ENCODE peak calls at places on chromosomes 12 and 14, in nine cellular contexts. W is SJSA1; Q is gastrocnemius medialis; I is hepatocyte; L is CD4-positive, CD25-positive, alpha-beta regulatory T cell; K is cardiac muscle cell; A is CD4-positive, alpha-beta memory T cell; X is MM.1S; U is mesenchymal stem cell. F is an unnamed sample.

GRCh38 chr14:100531591-100532121 is 55.6 kb downstream of the BEGAIN start:
- DNase-seq in Q (peak; percentile 1), X (no peak), K (no peak), I (peak; percentile 3), L (no peak), U (no peak), W (no peak), A (peak; percentile 12), F (peak; percentile 61)

GRCh38 chr14:91349481-91350074 is 68.0 kb downstream of the CCDC88C start:
- DNase-seq in K (no peak), X (peak; percentile 81), U (no peak), L (peak; percentile 87), W (no peak), A (peak; percentile 95), I (no peak), Q (no peak), F (no peak)

GRCh38 chr12:11635341-11635740 is 14.1 kb upstream of the ETV6 start:
- DNase-seq in U (no peak), X (no peak), I (no peak), L (no peak), Q (no peak), K (no peak), A (no peak), W (no peak), F (no peak)

GRCh38 chr14:100855256-100855930 is 29.5 kb downstream of the MEG3 start:
- DNase-seq in X (no peak), U (no peak), L (no peak), W (no peak), K (no peak), Q (no peak), A (no peak), I (no peak), F (no peak)

GRCh38 chr12:65313704-65314317 is 35.3 kb downstream of the MSRB3 start:
- DNase-seq in I (no peak), K (peak; percentile 53), Q (no peak), A (no peak), U (peak; percentile 43), L (no peak), X (peak; percentile 15), W (no peak), F (no peak)

GRCh38 chr12:62919827-62920226 is 15.1 kb downstream of the PPM1H start:
- DNase-seq in K (peak; percentile 18), X (no peak), L (no peak), I (no peak), Q (peak; percentile 56), U (no peak), A (no peak), W (no peak), F (no peak)

GRCh38 chr12:85968606-85969005 is 94.5 kb downstream of the NTS start:
- DNase-seq in L (no peak), I (no peak), W (no peak), X (no peak), K (no peak), A (no peak), Q (no peak), U (no peak), F (no peak)

GRCh38 chr14:65958664-65959562 is 527.3 kb upstream of the CCDC196 start:
- DNase-seq in A (no peak), U (peak; percentile 32), I (peak; percentile 42), X (peak; percentile 11), W (no peak), L (peak; percentile 73), K (peak; percentile 50), Q (no peak), F (no peak)

GRCh38 chr14:34181308-34181707 is 230.4 kb upstream of the EGLN3 start:
- DNase-seq in W (no peak), L (no peak), U (no peak), K (no peak), X (no peak), A (no peak), I (no peak), Q (no peak), F (no peak)

GRCh38 chr14:53055003-53055402 is 98.1 kb downstream of the DDHD1 start:
- DNase-seq in K (peak; percentile 73), A (no peak), L (peak; percentile 67), W (no peak), U (peak; percentile 65), X (peak; percentile 18), Q (no peak), I (peak; percentile 55), F (no peak)

GRCh38 chr12:8088574-8088973 is 6.5 kb downstream of the NECAP1 start:
- DNase-seq in X (peak; percentile 52), A (peak; percentile 65), I (no peak), K (no peak), W (no peak), Q (no peak), U (no peak), L (peak; percentile 74), F (no peak)

GRCh38 chr12:2302711-2303255 is 250.0 kb downstream of the CACNA1C start:
- DNase-seq in U (no peak), A (no peak), X (no peak), W (no peak), Q (no peak), K (no peak), I (no peak), L (no peak), F (no peak)

GRCh38 chr12:127711108-127711507 is 555.9 kb upstream of the TMEM132C start:
- DNase-seq in L (no peak), A (no peak), U (no peak), I (no peak), Q (no peak), X (no peak), K (no peak), W (no peak), F (no peak)

GRCh38 chr12:9745191-9745590 is 12.3 kb upstream of the CLECL1 start:
- DNase-seq in I (no peak), W (no peak), L (no peak), X (no peak), K (no peak), U (no peak), Q (no peak), A (no peak), F (no peak)

GRCh38 chr12:2406903-2407302 is 354.1 kb downstream of the CACNA1C start:
- DNase-seq in X (no peak), A (no peak), W (no peak), K (peak; percentile 41), Q (no peak), U (no peak), I (no peak), L (no peak), F (no peak)

GRCh38 chr14:77543240-77543551 is 44.6 kb upstream of the ISM2 start:
- DNase-seq in Q (no peak), K (no peak), I (no peak), A (no peak), L (no peak), X (no peak), U (peak; percentile 30), W (no peak), F (no peak)

GRCh38 chr12:109775172-109775881 is 57.9 kb downstream of the TRPV4 start:
- DNase-seq in W (peak; percentile 71), Q (peak; percentile 28), X (peak; percentile 57), L (peak; percentile 67), I (peak; percentile 86), A (peak; percentile 68), K (peak; percentile 79), U (peak; percentile 69), F (no peak)

DNA sequence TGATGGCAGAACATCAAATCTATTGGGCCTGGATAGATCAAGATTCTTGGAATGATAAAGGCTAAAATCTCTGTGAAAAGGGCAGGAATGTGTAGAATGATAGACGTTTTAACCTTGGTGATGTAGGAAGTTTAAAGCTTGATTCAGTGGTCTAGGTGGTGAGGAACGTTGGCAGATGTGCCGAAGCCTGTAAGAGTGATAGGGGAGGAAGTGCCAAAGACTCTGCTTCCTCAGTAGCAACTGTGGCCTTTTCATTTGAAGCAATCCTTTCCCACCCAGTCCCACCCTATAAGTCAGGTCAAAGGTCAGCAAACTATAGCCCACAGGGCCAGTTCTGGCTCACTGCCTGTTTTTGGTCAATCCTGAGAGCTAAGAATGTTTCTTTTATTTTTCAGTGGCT is 62.2 kb downstream of the MBIP start:
- DNase-seq in Q (no peak), U (no peak), I (no peak), A (no peak), K (no peak), X (no peak), L (no peak), W (no peak), F (no peak)
- H3K27ac ChIP-seq in Q (no peak overlapping the region), U (no peak overlapping the region), I (no peak overlapping the region), A (no peak overlapping the region), K (no peak overlapping the region), X (no peak overlapping the region), L (no peak overlapping the region), W (no peak overlapping the region), F (no peak overlapping the region)

GRCh38 chr14:94384342-94384741 is 4.1 kb downstream of the SERPINA1 start:
- DNase-seq in U (no peak), Q (no peak), A (no peak), K (no peak), X (no peak), W (no peak), L (no peak), I (no peak), F (no peak)
- H3K4me1 ChIP-seq in U (peaks cover 5% of the 10 kb centered on the region), Q (no peaks in the 10 kb centered on the region), A (no peaks in the 10 kb centered on the region), K (no peaks in the 10 kb centered on the region), X (no peaks in the 10 kb centered on the region), W (peaks cover 9% of the 10 kb centered on the region), L (no peaks in the 10 kb centered on the region), I (peaks cover 5% of the 10 kb centered on the region), F (no peaks in the 10 kb centered on the region)

GRCh38 chr14:58414845-58415244 is 12.5 kb downstream of the TIMM9 start:
- DNase-seq in Q (no peak), L (peak; percentile 10), A (no peak), K (peak; percentile 4), W (no peak), U (no peak), I (no peak), X (no peak), F (no peak)
- H3K36me3 ChIP-seq in Q (no peaks in the 10 kb centered on the region), L (peaks cover 38% of the 10 kb centered on the region), A (peaks cover 14% of the 10 kb centered on the region), K (peaks cover 24% of the 10 kb centered on the region), W (peaks cover 60% of the 10 kb centered on the region), U (peaks cover 32% of the 10 kb centered on the region), I (no peaks in the 10 kb centered on the region), X (no peaks in the 10 kb centered on the region), F (peaks cover 35% of the 10 kb centered on the region)

DNA sequence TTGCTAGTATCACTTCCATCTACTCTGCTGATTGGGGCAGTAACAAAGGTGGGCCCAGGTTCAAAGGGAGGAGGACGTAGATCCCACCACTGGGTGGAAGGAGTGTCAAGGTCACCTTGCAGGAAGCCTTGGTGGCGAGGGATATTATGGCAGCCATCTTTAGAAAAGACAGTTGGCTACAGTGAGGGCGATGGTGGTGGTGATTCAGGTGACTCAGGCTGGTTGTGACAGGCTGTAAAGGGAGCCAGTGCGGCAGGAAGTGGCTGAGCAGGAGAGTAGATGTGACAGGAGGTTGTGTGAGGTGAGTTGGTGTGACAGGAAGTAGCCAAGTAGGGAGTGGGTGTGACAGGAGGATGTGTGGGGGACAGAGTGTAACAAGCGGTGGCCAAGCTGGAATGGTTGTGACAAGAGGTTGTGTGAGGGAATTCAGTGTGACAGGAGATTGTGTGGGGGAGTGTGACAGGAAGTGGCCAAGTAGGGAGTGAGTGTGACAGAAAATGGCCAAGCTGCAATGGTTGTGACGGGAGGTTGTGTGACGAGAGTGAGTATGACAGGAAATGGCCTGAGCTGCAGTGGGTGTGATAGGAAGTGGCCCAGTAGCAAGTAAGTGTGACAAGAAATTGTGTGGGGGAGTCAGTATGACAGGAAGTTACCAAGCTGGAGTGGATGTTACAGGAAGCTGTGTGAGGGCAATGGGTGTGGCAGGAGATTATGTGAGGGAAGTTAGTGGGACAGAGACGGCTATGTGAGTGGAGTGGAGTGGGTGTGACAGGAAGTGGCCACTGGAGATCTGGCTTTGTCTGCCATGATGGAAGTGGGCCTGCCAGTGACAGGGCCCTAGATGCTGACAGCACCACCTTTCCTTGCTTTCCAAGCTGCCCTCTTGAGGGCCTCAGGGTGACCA is 136.5 kb upstream of the MYL2 start:
- DNase-seq in Q (no peak), W (no peak), X (no peak), U (no peak), A (peak; percentile 77), K (no peak), I (no peak), L (peak; percentile 93), F (no peak)
- H3K27ac ChIP-seq in Q (no peak overlapping the region), W (no peak overlapping the region), X (no peak overlapping the region), U (no peak overlapping the region), A (peak overlapping the region; percentile 39), K (no peak overlapping the region), I (no peak overlapping the region), L (peak overlapping the region; percentile 72), F (no peak overlapping the region)